ENCODE peak calls at places on chromosome 15, in ten cellular contexts. W is HepG2, F is HCT116, R is Peyer's patch, T is pancreas, E is breast epithelium, X is lower lobe of right lung, Y is WERI-Rb-1, U is astrocyte, M is stomach. I is an unnamed sample.

GRCh38 chr15:50883903-50884302 is 24.6 kb upstream of the AP4E1 start:
- DNase-seq in W (no peak), F (no peak), R (peak; percentile 65), T (no peak), E (no peak), X (no peak), Y (no peak), U (peak; percentile 57), M (no peak), I (no peak)

GRCh38 chr15:55218068-55218467 is 21.3 kb upstream of the RSL24D1 start:
- DNase-seq in W (no peak), F (no peak), R (no peak), T (no peak), E (no peak), X (no peak), Y (no peak), U (no peak), M (no peak), I (no peak)

GRCh38 chr15:81954158-81954783 is 91.5 kb downstream of the MEX3B start:
- DNase-seq in W (no peak), F (no peak), R (no peak), T (no peak), E (no peak), X (no peak), Y (no peak), U (no peak), M (no peak), I (no peak)

GRCh38 chr15:35595656-35596055 is 49.7 kb upstream of the DPH6 start:
- DNase-seq in W (no peak), F (no peak), R (no peak), T (no peak), E (no peak), X (no peak), Y (no peak), U (no peak), M (no peak), I (no peak)

GRCh38 chr15:29204356-29204755 is 65.3 kb downstream of the NSMCE3 start:
- DNase-seq in W (no peak), F (no peak), R (no peak), T (no peak), E (no peak), X (no peak), Y (no peak), U (no peak), M (no peak), I (no peak)

GRCh38 chr15:31486506-31486905 is 159.9 kb downstream of the KLF13 start:
- DNase-seq in W (no peak), F (no peak), R (no peak), T (no peak), E (no peak), X (no peak), Y (no peak), U (no peak), M (no peak), I (no peak)

GRCh38 chr15:79093352-79093935 is 2.9 kb upstream of the RASGRF1 start:
- DNase-seq in W (no peak), F (no peak), R (peak; percentile 12), T (no peak), E (no peak), X (no peak), Y (no peak), U (no peak), M (no peak), I (peak; percentile 35)

GRCh38 chr15:55858661-55859060 is 115.7 kb upstream of the PRTG start:
- DNase-seq in W (no peak), F (no peak), R (no peak), T (no peak), E (no peak), X (no peak), Y (no peak), U (peak; percentile 20), M (no peak), I (no peak)

GRCh38 chr15:40274350-40275274 is 8.3 kb downstream of the ANKRD63 start:
- DNase-seq in W (peak; percentile 60), F (peak; percentile 56), R (peak; percentile 86), T (peak; percentile 86), E (peak; percentile 84), X (peak; percentile 85), Y (peak; percentile 81), U (peak; percentile 42), M (peak; percentile 87), I (peak; percentile 96)

GRCh38 chr15:99704444-99704838 is 28.8 kb downstream of the LYSMD4 start:
- DNase-seq in W (peak; percentile 81), F (peak; percentile 78), R (no peak), T (peak; percentile 50), E (no peak), X (no peak), Y (no peak), U (peak; percentile 70), M (no peak), I (peak; percentile 58)

GRCh38 chr15:47691896-47692295 is 25.4 kb upstream of the SEMA6D start:
- DNase-seq in W (no peak), F (no peak), R (no peak), T (no peak), E (no peak), X (no peak), Y (no peak), U (peak; percentile 8), M (no peak), I (no peak)

GRCh38 chr15:66849393-66849745 is 147.3 kb downstream of the SMAD6 start:
- DNase-seq in W (no peak), F (no peak), R (no peak), T (no peak), E (no peak), X (no peak), Y (no peak), U (no peak), M (no peak), I (peak; percentile 39)

GRCh38 chr15:80081390-80081789 is 21.9 kb downstream of the ZFAND6 start:
- DNase-seq in W (no peak), F (no peak), R (no peak), T (no peak), E (no peak), X (no peak), Y (no peak), U (no peak), M (no peak), I (no peak)

GRCh38 chr15:57198654-57199241 is 177.6 kb upstream of the CGNL1 start:
- DNase-seq in W (no peak), F (no peak), R (no peak), T (no peak), E (no peak), X (no peak), Y (no peak), U (peak; percentile 52), M (no peak), I (peak; percentile 76)

GRCh38 chr15:67146214-67146613 is 80.8 kb downstream of the SMAD3 start:
- DNase-seq in W (peak; percentile 68), F (no peak), R (no peak), T (peak; percentile 57), E (no peak), X (no peak), Y (no peak), U (peak; percentile 91), M (peak; percentile 45), I (no peak)

GRCh38 chr15:43974852-43975251 is 148.1 kb downstream of the WDR76 start:
- DNase-seq in W (peak; percentile 57), F (no peak), R (no peak), T (no peak), E (no peak), X (no peak), Y (peak; percentile 13), U (peak; percentile 31), M (no peak), I (no peak)

GRCh38 chr15:66408690-66409089 is 22.0 kb downstream of the MAP2K1 start:
- DNase-seq in W (no peak), F (no peak), R (no peak), T (no peak), E (no peak), X (peak; percentile 55), Y (no peak), U (no peak), M (no peak), I (no peak)

GRCh38 chr15:27897481-27897880 is 201.6 kb downstream of the OCA2 start:
- DNase-seq in W (no peak), F (no peak), R (no peak), T (no peak), E (no peak), X (no peak), Y (no peak), U (no peak), M (no peak), I (no peak)
- H3K9me3 ChIP-seq in W (peaks cover 13% of the 10 kb centered on the region), F (no peaks in the 10 kb centered on the region), R (no peaks in the 10 kb centered on the region), T (no peaks in the 10 kb centered on the region), E (peaks cover 23% of the 10 kb centered on the region), X (peaks cover 11% of the 10 kb centered on the region), Y (peaks cover 9% of the 10 kb centered on the region), U (no peaks in the 10 kb centered on the region), M (peaks cover 36% of the 10 kb centered on the region), I (peaks cover 24% of the 10 kb centered on the region)

GRCh38 chr15:76176487-76177085 is 116.8 kb downstream of the TMEM266 start:
- DNase-seq in W (no peak), F (no peak), R (no peak), T (no peak), E (no peak), X (no peak), Y (no peak), U (no peak), M (no peak), I (no peak)

GRCh38 chr15:76178321-76178720 is 118.5 kb downstream of the TMEM266 start:
- DNase-seq in W (no peak), F (no peak), R (no peak), T (no peak), E (no peak), X (no peak), Y (no peak), U (no peak), M (no peak), I (no peak)

GRCh38 chr15:76179023-76179422 is 119.2 kb downstream of the TMEM266 start:
- DNase-seq in W (no peak), F (no peak), R (no peak), T (no peak), E (no peak), X (no peak), Y (no peak), U (no peak), M (no peak), I (no peak)

GRCh38 chr15:76176059-76176458 is 116.3 kb downstream of the TMEM266 start:
- DNase-seq in W (no peak), F (no peak), R (no peak), T (no peak), E (no peak), X (no peak), Y (no peak), U (no peak), M (no peak), I (no peak)

GRCh38 chr15:76177491-76178040 is 117.8 kb downstream of the TMEM266 start:
- DNase-seq in W (peak; percentile 20), F (no peak), R (no peak), T (no peak), E (no peak), X (no peak), Y (no peak), U (peak; percentile 13), M (no peak), I (no peak)
- H3K27ac ChIP-seq in W (no peak overlapping the region), F (no peak overlapping the region), R (no peak overlapping the region), T (no peak overlapping the region), E (no peak overlapping the region), X (no peak overlapping the region), Y (no peak overlapping the region), U (no peak overlapping the region), M (no peak overlapping the region), I (no peak overlapping the region)

GRCh38 chr15:71820127-71820526 is 9.8 kb downstream of the NR2E3 start:
- DNase-seq in W (no peak), F (no peak), R (no peak), T (no peak), E (no peak), X (no peak), Y (no peak), U (no peak), M (no peak), I (no peak)
- H3K9me3 ChIP-seq in W (peaks cover 21% of the 10 kb centered on the region), F (no peaks in the 10 kb centered on the region), R (no peaks in the 10 kb centered on the region), T (no peaks in the 10 kb centered on the region), E (peaks cover 12% of the 10 kb centered on the region), X (peaks cover 43% of the 10 kb centered on the region), Y (peaks cover 18% of the 10 kb centered on the region), U (peaks cover 28% of the 10 kb centered on the region), M (peaks cover 16% of the 10 kb centered on the region), I (peaks cover 42% of the 10 kb centered on the region)

GRCh38 chr15:100733088-100733487 is 130.7 kb downstream of the ASB7 start:
- DNase-seq in W (no peak), F (no peak), R (no peak), T (no peak), E (peak; percentile 64), X (no peak), Y (no peak), U (peak; percentile 47), M (no peak), I (no peak)
- H3K27ac ChIP-seq in W (no peak overlapping the region), F (peak overlapping the region; percentile 72), R (no peak overlapping the region), T (peak overlapping the region; percentile 46), E (peak overlapping the region; percentile 87), X (no peak overlapping the region), Y (no peak overlapping the region), U (peak overlapping the region; percentile 15), M (no peak overlapping the region), I (no peak overlapping the region)